ENCODE peak calls at places on chromosome 21, in eight cellular contexts. W is neural progenitor cell, L is adrenal gland, H is lower lobe of right lung, Z is OCI-LY7, E is psoas muscle, R is A549, U is Peyer's patch. I is an unnamed sample.

GRCh38 chr21:43611598-43612369 is 47.5 kb downstream of the HSF2BP start:
- DNase-seq in L (peak; percentile 77), R (peak; percentile 83), H (peak; percentile 71), Z (peak; percentile 64), U (peak; percentile 88), E (peak; percentile 76), W (peak; percentile 78), I (peak; percentile 78)

GRCh38 chr21:42583150-42583991 is 69.7 kb downstream of the SLC37A1 start:
- DNase-seq in R (no peak), H (no peak), W (no peak), U (peak; percentile 40), E (no peak), L (no peak), Z (no peak), I (no peak)

GRCh38 chr21:39141502-39141901 is 41.7 kb downstream of the PSMG1 start:
- DNase-seq in L (no peak), W (no peak), U (no peak), H (no peak), R (no peak), E (no peak), Z (no peak), I (no peak)

GRCh38 chr21:43958364-43959158 is 53.5 kb upstream of the TRAPPC10 start:
- DNase-seq in W (no peak), H (no peak), Z (no peak), L (no peak), R (no peak), E (no peak), U (no peak), I (no peak)

GRCh38 chr21:43866233-43866632 is 1.2 kb downstream of the AGPAT3 start:
- DNase-seq in R (no peak), L (peak; percentile 59), H (no peak), Z (peak; percentile 47), W (peak; percentile 19), E (peak; percentile 72), U (peak; percentile 68), I (peak; percentile 45)

GRCh38 chr21:39314155-39315027 is 959 bp upstream of the BRWD1 start:
- DNase-seq in H (peak; percentile 58), Z (peak; percentile 73), U (peak; percentile 61), L (peak; percentile 58), E (peak; percentile 66), R (peak; percentile 38), W (no peak), I (peak; percentile 59)

GRCh38 chr21:42381347-42381984 is 14.4 kb downstream of the TMPRSS3 start:
- DNase-seq in H (peak; percentile 58), E (no peak), R (peak; percentile 61), U (peak; percentile 78), Z (peak; percentile 64), L (peak; percentile 52), W (peak; percentile 67), I (peak; percentile 29)

GRCh38 chr21:32135401-32136363 is 143.2 kb downstream of the MIS18A start:
- DNase-seq in W (no peak), U (no peak), E (no peak), H (no peak), R (no peak), L (no peak), Z (no peak), I (no peak)

GRCh38 chr21:24545807-24546361 is 1061.4 kb downstream of the MRPL39 start:
- DNase-seq in U (no peak), R (no peak), L (no peak), H (no peak), W (no peak), E (no peak), Z (no peak), I (no peak)

GRCh38 chr21:33642896-33643657 is 776 bp downstream of the ITSN1 start:
- DNase-seq in H (peak; percentile 60), Z (peak; percentile 19), U (peak; percentile 62), L (peak; percentile 58), E (peak; percentile 60), W (peak; percentile 60), R (peak; percentile 12), I (peak; percentile 33)

GRCh38 chr21:34333150-34333739 is 30.6 kb upstream of the KCNE2 start:
- DNase-seq in U (no peak), E (no peak), W (no peak), Z (no peak), R (no peak), L (no peak), H (no peak), I (no peak)

GRCh38 chr21:26851109-26851944 is 6.1 kb upstream of the ADAMTS1 start:
- DNase-seq in U (no peak), Z (no peak), E (no peak), W (no peak), H (no peak), R (no peak), L (no peak), I (no peak)

GRCh38 chr21:21163904-21164303 is 165.7 kb downstream of the NCAM2 start:
- DNase-seq in E (no peak), U (peak; percentile 54), L (peak; percentile 71), R (peak; percentile 28), H (no peak), W (peak; percentile 82), Z (peak; percentile 51), I (peak; percentile 68)

GRCh38 chr21:39481886-39482285 is 30.1 kb downstream of the SH3BGR start:
- DNase-seq in R (no peak), W (no peak), U (no peak), H (no peak), L (no peak), Z (no peak), E (no peak), I (no peak)

GRCh38 chr21:40685121-40685630 is 161.8 kb downstream of the DSCAM start:
- DNase-seq in H (no peak), U (no peak), E (no peak), R (no peak), L (no peak), W (no peak), Z (no peak), I (no peak)

GRCh38 chr21:28770867-28771661 is 221.6 kb downstream of the LTN1 start:
- DNase-seq in H (no peak), Z (no peak), U (no peak), L (no peak), W (no peak), R (no peak), E (no peak), I (no peak)
- TF ChIP-seq CTCF in H (no peak), Z (no peak), U (no peak), L (no peak), W (no peak), R (no peak), E (no peak), I (no peak)

GRCh38 chr21:15362458-15362857 is 297.7 kb upstream of the NRIP1 start:
- DNase-seq in R (no peak), E (no peak), U (no peak), W (no peak), H (no peak), L (no peak), Z (no peak), I (no peak)

GRCh38 chr21:15363921-15364320 is 299.1 kb upstream of the NRIP1 start:
- DNase-seq in L (no peak), Z (no peak), R (no peak), W (no peak), H (no peak), U (no peak), E (no peak), I (no peak)

GRCh38 chr21:15365751-15366392 is 301.1 kb upstream of the NRIP1 start:
- DNase-seq in R (no peak), Z (no peak), E (no peak), H (no peak), W (no peak), L (no peak), U (no peak), I (no peak)

GRCh38 chr21:15370576-15370975 is 305.8 kb upstream of the NRIP1 start:
- DNase-seq in Z (no peak), L (no peak), U (no peak), W (no peak), R (no peak), H (no peak), E (no peak), I (no peak)

GRCh38 chr21:15367061-15367626 is 302.3 kb upstream of the NRIP1 start:
- DNase-seq in H (no peak), L (no peak), E (no peak), U (no peak), W (peak; percentile 66), Z (no peak), R (no peak), I (no peak)
- H3K4me1 ChIP-seq in H (no peaks in the 10 kb centered on the region), L (no peaks in the 10 kb centered on the region), E (no peaks in the 10 kb centered on the region), U (no peaks in the 10 kb centered on the region), W (peaks cover 18% of the 10 kb centered on the region), Z (no peaks in the 10 kb centered on the region), R (no peaks in the 10 kb centered on the region), I (peaks cover 4% of the 10 kb centered on the region)

GRCh38 chr21:45889961-45890360 is 91.6 kb upstream of the COL6A1 start:
- DNase-seq in U (no peak), E (peak; percentile 48), L (no peak), R (no peak), H (peak; percentile 39), W (peak; percentile 48), Z (no peak), I (no peak)

GRCh38 chr21:45893166-45894106 is 88.1 kb upstream of the COL6A1 start:
- DNase-seq in H (peak; percentile 34), E (peak; percentile 32), Z (no peak), R (no peak), W (no peak), U (no peak), L (no peak), I (peak; percentile 10)

GRCh38 chr21:45891388-45892155 is 90.0 kb upstream of the COL6A1 start:
- DNase-seq in H (peak; percentile 33), E (peak; percentile 23), L (no peak), R (no peak), W (no peak), U (no peak), Z (no peak), I (peak; percentile 49)

GRCh38 chr21:45894107-45894810 is 87.3 kb upstream of the COL6A1 start:
- DNase-seq in Z (no peak), E (peak; percentile 73), R (no peak), L (no peak), W (peak; percentile 25), U (no peak), H (peak; percentile 34), I (peak; percentile 31)

DNA sequence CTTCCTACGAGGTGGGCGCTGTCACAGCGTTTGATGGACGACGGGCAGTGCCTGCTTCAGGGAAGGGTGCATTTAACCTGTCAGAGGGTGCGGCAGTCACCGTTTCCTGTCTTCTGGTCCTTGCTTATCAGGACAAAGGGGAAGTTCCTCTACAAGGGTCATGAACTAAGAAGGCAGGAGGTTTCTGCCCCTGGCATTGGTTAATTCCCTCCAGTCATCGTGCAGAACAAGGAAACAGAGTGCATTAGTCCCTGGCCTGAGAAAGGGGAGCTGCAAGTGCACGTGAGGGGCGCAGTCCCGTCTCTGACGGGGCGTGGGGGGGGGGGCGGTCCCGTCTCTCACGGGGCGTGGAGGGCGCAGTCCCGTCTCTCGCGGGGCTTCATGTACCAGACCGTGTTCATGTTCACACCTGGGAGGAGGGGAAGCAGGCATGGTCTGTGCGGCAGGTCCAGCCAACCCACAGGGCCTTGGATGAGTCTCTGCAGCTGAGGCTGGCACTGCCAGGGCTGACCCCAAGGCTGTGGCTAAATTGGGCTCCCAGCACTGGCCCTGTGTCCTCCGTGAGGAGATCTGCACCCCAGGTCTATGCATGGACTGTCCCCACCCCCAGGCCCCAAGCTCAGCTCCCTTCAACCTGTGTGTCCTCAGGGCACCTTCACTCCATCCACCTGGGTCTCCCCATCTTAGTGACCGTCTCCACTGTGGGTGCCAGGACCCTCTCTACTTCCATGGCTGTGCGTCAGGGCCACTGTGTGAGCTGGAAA is 89.2 kb upstream of the COL6A1 start:
- DNase-seq in Z (peak; percentile 7), E (peak; percentile 64), H (peak; percentile 70), L (peak; percentile 72), W (no peak), U (peak; percentile 65), R (no peak), I (peak; percentile 14)
- H3K4me3 ChIP-seq in Z (no peak overlapping the region), E (no peak overlapping the region), H (no peak overlapping the region), L (no peak overlapping the region), W (no peak overlapping the region), U (no peak overlapping the region), R (no peak overlapping the region), I (no peak overlapping the region)

GRCh38 chr21:36055551-36055950 is 4.8 kb downstream of the SETD4 start:
- DNase-seq in H (no peak), Z (no peak), U (no peak), W (no peak), E (no peak), R (no peak), L (no peak), I (no peak)
- TF ChIP-seq CTCF in H (no peak), Z (no peak), U (no peak), W (no peak), E (no peak), R (no peak), L (no peak), I (no peak)

I was measured in BE2C.